ENCODE peak calls at places on chromosomes 2 and 18, in eight cellular contexts. O is lower lobe of right lung, V is COR-L47, L is H9, E is hypothalamus, Y is endodermal cell, P is C1 segment of cervical spinal cord, C is fibroblast of mammary gland. S is an unnamed sample.

GRCh38 chr2:181123798-181124217 is 143.4 kb downstream of the UBE2E3 start:
- DNase-seq in O (no peak), V (no peak), L (no peak), E (no peak), Y (peak), P (no peak), C (peak), S (peak)

GRCh38 chr2:172597191-172597842 is 41.4 kb downstream of the PDK1 start:
- DNase-seq in O (no peak), V (no peak), L (no peak), E (no peak), Y (no peak), P (no peak), C (peak), S (peak)

GRCh38 chr2:202494300-202494699 is 118.2 kb downstream of the BMPR2 start:
- DNase-seq in O (no peak), V (peak), L (no peak), E (peak), Y (no peak), P (peak), C (peak), S (peak)

GRCh38 chr2:70471129-70471528 is 82.5 kb downstream of the TGFA start:
- DNase-seq in O (no peak), V (no peak), L (no peak), E (peak), Y (no peak), P (no peak), C (no peak), S (no peak)

GRCh38 chr2:121199281-121200010 is 85.6 kb downstream of the TFCP2L1 start:
- DNase-seq in O (peak), V (no peak), L (no peak), E (no peak), Y (no peak), P (no peak), C (no peak), S (no peak)

GRCh38 chr2:215119847-215120246 is 18.6 kb downstream of the ABCA12 start:
- DNase-seq in O (no peak), V (no peak), L (no peak), E (no peak), Y (no peak), P (no peak), C (no peak), S (no peak)

GRCh38 chr2:64455545-64455944 is 1.6 kb downstream of the LGALSL start:
- DNase-seq in O (no peak), V (no peak), L (no peak), E (no peak), Y (no peak), P (no peak), C (no peak), S (no peak)

GRCh38 chr2:31859959-31860358 is 150.8 kb downstream of the MEMO1 start:
- DNase-seq in O (no peak), V (no peak), L (no peak), E (no peak), Y (no peak), P (no peak), C (no peak), S (peak)

GRCh38 chr18:22609642-22610041 is 191.9 kb upstream of the CTAGE1 start:
- DNase-seq in O (peak), V (no peak), L (no peak), E (no peak), Y (peak), P (no peak), C (peak), S (peak)

GRCh38 chr2:152054593-152054992 is 44.3 kb downstream of the CACNB4 start:
- DNase-seq in O (no peak), V (no peak), L (no peak), E (no peak), Y (no peak), P (no peak), C (peak), S (peak)